ENCODE peak calls at places on chromosomes 7 and 10, in eight cellular contexts. Z, Y, L, W, H, Q, P and N are unnamed samples.

GRCh38 chr10:132265878-132266496 is 41.8 kb downstream of the STK32C start:
- DNase-seq in Z (no peak), Y (peak; percentile 48), L (peak; percentile 46), W (no peak), H (no peak), Q (no peak), P (no peak), N (no peak)

GRCh38 chr7:129435414-129435829 is 1.2 kb downstream of the STRIP2 start:
- DNase-seq in Z (no peak), Y (no peak), L (no peak), W (no peak), H (no peak), Q (no peak), P (no peak), N (no peak)

GRCh38 chr10:29009464-29009863 is 279.4 kb upstream of the LYZL1 start:
- DNase-seq in Z (no peak), Y (no peak), L (no peak), W (no peak), H (no peak), Q (no peak), P (no peak), N (no peak)

GRCh38 chr7:73858807-73859206 is 2.2 kb upstream of the TMEM270 start:
- DNase-seq in Z (no peak), Y (peak; percentile 35), L (no peak), W (no peak), H (no peak), Q (no peak), P (no peak), N (no peak)

GRCh38 chr7:7970113-7970619 is 1.6 kb downstream of the GLCCI1 start:
- DNase-seq in Z (no peak), Y (no peak), L (no peak), W (no peak), H (no peak), Q (no peak), P (no peak), N (no peak)

GRCh38 chr7:139602143-139602722 is 78.7 kb downstream of the CLEC2L start:
- DNase-seq in Z (no peak), Y (peak; percentile 72), L (peak; percentile 56), W (no peak), H (no peak), Q (no peak), P (peak; percentile 45), N (no peak)

GRCh38 chr10:86657396-86658011 is 3.2 kb downstream of the OPN4 start:
- DNase-seq in Z (no peak), Y (no peak), L (peak; percentile 64), W (no peak), H (no peak), Q (no peak), P (no peak), N (no peak)

GRCh38 chr7:27117687-27118491 is 12.7 kb downstream of the HOXA4 start:
- DNase-seq in Z (no peak), Y (no peak), L (no peak), W (peak; percentile 59), H (no peak), Q (no peak), P (no peak), N (peak; percentile 49)

GRCh38 chr7:159040912-159041711 is 103.6 kb downstream of the VIPR2 start:
- DNase-seq in Z (no peak), Y (no peak), L (no peak), W (no peak), H (no peak), Q (no peak), P (no peak), N (peak; percentile 14)

GRCh38 chr7:148901178-148901577 is 17.1 kb upstream of the EZH2 start:
- DNase-seq in Z (no peak), Y (no peak), L (no peak), W (no peak), H (no peak), Q (no peak), P (no peak), N (no peak)

GRCh38 chr7:18102576-18102975 is 74.9 kb upstream of the PRPS1L1 start:
- DNase-seq in Z (no peak), Y (no peak), L (no peak), W (no peak), H (no peak), Q (no peak), P (no peak), N (no peak)

GRCh38 chr10:1141261-1141660 is 85.1 kb downstream of the WDR37 start:
- DNase-seq in Z (no peak), Y (no peak), L (no peak), W (no peak), H (no peak), Q (no peak), P (no peak), N (no peak)

GRCh38 chr7:108057951-108058391 is 55.0 kb upstream of the LAMB1 start:
- DNase-seq in Z (no peak), Y (no peak), L (no peak), W (no peak), H (no peak), Q (no peak), P (no peak), N (no peak)

GRCh38 chr7:44065431-44066110 is at the start of gene PGAM2:
- DNase-seq in Z (no peak), Y (peak; percentile 46), L (peak; percentile 57), W (peak; percentile 76), H (peak; percentile 87), Q (no peak), P (peak; percentile 39), N (no peak)

GRCh38 chr10:132104471-132105301 is 38.9 kb downstream of the JAKMIP3 start:
- DNase-seq in Z (no peak), Y (no peak), L (no peak), W (peak; percentile 20), H (no peak), Q (no peak), P (no peak), N (no peak)

GRCh38 chr7:42672339-42672990 is 239.4 kb downstream of the C7orf25 start:
- DNase-seq in Z (no peak), Y (no peak), L (no peak), W (no peak), H (no peak), Q (no peak), P (no peak), N (no peak)

GRCh38 chr7:159211540-159212182 is 67.0 kb upstream of the VIPR2 start:
- DNase-seq in Z (no peak), Y (no peak), L (no peak), W (no peak), H (no peak), Q (no peak), P (no peak), N (no peak)

GRCh38 chr10:71835671-71836593 is 15.1 kb downstream of the PSAP start:
- DNase-seq in Z (no peak), Y (peak; percentile 86), L (peak; percentile 93), W (no peak), H (peak; percentile 58), Q (peak; percentile 49), P (peak; percentile 85), N (no peak)

GRCh38 chr7:36969376-36969775 is 245.1 kb upstream of the AOAH start:
- DNase-seq in Z (no peak), Y (no peak), L (no peak), W (no peak), H (no peak), Q (no peak), P (no peak), N (no peak)

GRCh38 chr7:132455306-132455705 is 121.0 kb downstream of the PLXNA4 start:
- DNase-seq in Z (peak; percentile 17), Y (no peak), L (no peak), W (no peak), H (no peak), Q (no peak), P (no peak), N (no peak)

GRCh38 chr10:37434091-37434490 is 308.7 kb downstream of the ANKRD30A start:
- DNase-seq in Z (no peak), Y (peak; percentile 6), L (no peak), W (no peak), H (no peak), Q (no peak), P (no peak), N (no peak)

GRCh38 chr10:60611291-60611747 is 167.0 kb upstream of the CDK1 start:
- DNase-seq in Z (peak; percentile 10), Y (peak; percentile 72), L (peak; percentile 36), W (peak; percentile 34), H (no peak), Q (no peak), P (peak; percentile 62), N (no peak)

GRCh38 chr10:78205457-78205856 is 171.8 kb downstream of the RPS24 start:
- DNase-seq in Z (no peak), Y (no peak), L (no peak), W (no peak), H (no peak), Q (no peak), P (no peak), N (no peak)